ENCODE peak calls at places on chromosomes 16 and 17, in six cellular contexts. M, E, J, F, C and K are unnamed samples.

GRCh38 chr16:16014329-16015224 is 65.2 kb downstream of the ABCC1 start:
- DNase-seq in C (no peak), F (no peak), M (no peak), J (peak), E (no peak), K (no peak)

GRCh38 chr17:10618202-10618635 is 38.9 kb downstream of the MYH3 start:
- DNase-seq in F (peak), E (peak), C (no peak), M (peak), J (peak), K (peak)

GRCh38 chr17:29048440-29049360 is 5.8 kb downstream of the PIPOX start:
- DNase-seq in J (no peak), E (no peak), C (no peak), M (no peak), F (no peak), K (no peak)

GRCh38 chr16:66701061-66701460 is 4.5 kb upstream of the CMTM4 start:
- DNase-seq in M (no peak), F (no peak), J (no peak), E (no peak), C (peak), K (no peak)

GRCh38 chr17:72416905-72417304 is 296.1 kb downstream of the SOX9 start:
- DNase-seq in F (no peak), M (no peak), J (no peak), E (no peak), C (no peak), K (no peak)

GRCh38 chr16:66954097-66954659 is 6.9 kb upstream of the CES3 start:
- DNase-seq in E (peak), C (no peak), M (peak), F (peak), J (peak), K (peak)

GRCh38 chr17:78001612-78002011 is 43.1 kb downstream of the TNRC6C start:
- DNase-seq in C (no peak), J (no peak), F (no peak), M (no peak), E (no peak), K (no peak)

GRCh38 chr16:28181557-28181914 is 30.2 kb downstream of the XPO6 start:
- DNase-seq in C (no peak), F (peak), M (no peak), J (peak), E (no peak), K (peak)

GRCh38 chr17:16464641-16465312 is 27.2 kb downstream of the LRRC75A start:
- DNase-seq in C (no peak), F (no peak), E (no peak), M (no peak), J (no peak), K (no peak)

GRCh38 chr17:80471922-80472321 is 4.5 kb downstream of the NPTX1 start:
- DNase-seq in E (no peak), F (no peak), M (no peak), J (no peak), C (no peak), K (no peak)

GRCh38 chr16:56912746-56913703 is 18.9 kb upstream of the HERPUD1 start:
- DNase-seq in J (peak), E (no peak), F (peak), M (no peak), C (no peak), K (no peak)

GRCh38 chr17:1733047-1733357 is 8.5 kb downstream of the WDR81 start:
- DNase-seq in F (no peak), C (no peak), E (no peak), M (no peak), J (no peak), K (no peak)

GRCh38 chr17:7932483-7932891 is 481 bp downstream of the CNTROB start:
- DNase-seq in F (peak), J (peak), E (peak), M (no peak), C (no peak), K (no peak)

GRCh38 chr17:82889496-82890338 is 49.9 kb upstream of the ZNF750 start:
- DNase-seq in F (peak), E (no peak), C (no peak), M (peak), J (no peak), K (no peak)

GRCh38 chr17:68290268-68290954 is 516 bp downstream of the SLC16A6 start:
- DNase-seq in C (no peak), M (peak), F (no peak), J (no peak), E (no peak), K (no peak)

GRCh38 chr17:75615301-75615700 is 17.9 kb upstream of the SMIM5 start:
- DNase-seq in M (no peak), E (peak), F (no peak), C (no peak), J (no peak), K (no peak)
- TF ChIP-seq CTCF in M (no peak), E (peak), F (no peak), C (no peak), J (no peak), K (no peak)

GRCh38 chr17:57110152-57110542 is 25.1 kb downstream of the AKAP1 start:
- DNase-seq in E (no peak), C (no peak), M (no peak), F (no peak), J (no peak), K (no peak)
- TF ChIP-seq CTCF in E (no peak), C (no peak), M (no peak), F (no peak), J (no peak), K (no peak)

GRCh38 chr17:17701658-17702057 is 20.4 kb downstream of the RAI1 start:
- DNase-seq in C (no peak), M (no peak), J (no peak), F (no peak), E (no peak), K (no peak)
- TF ChIP-seq CTCF in C (no peak), M (no peak), J (peak), F (no peak), E (no peak), K (no peak)

DNA sequence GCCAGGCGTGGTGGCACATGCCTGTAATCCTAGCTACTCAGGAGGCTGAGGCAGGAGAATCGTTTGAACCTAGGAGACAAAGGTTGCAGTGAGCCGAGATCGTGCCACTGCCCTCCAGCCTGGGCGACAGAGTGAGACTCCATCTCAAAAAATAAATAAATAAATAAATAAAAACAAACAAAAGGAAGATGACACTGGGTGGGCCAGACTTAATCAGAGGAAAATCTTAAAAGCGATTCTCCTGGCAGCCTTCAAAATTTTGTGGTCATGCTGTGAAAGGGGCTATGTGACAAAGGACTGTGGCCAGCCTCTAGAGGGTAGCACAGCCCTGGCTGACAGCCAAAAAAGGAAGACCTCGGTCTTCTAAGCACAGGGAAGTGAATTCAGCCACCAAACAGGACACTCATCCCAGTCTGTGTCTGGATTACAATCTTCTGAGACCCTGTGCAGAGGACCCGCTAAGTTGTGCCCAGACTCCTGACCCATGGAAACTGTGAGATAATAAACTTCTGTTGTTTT is 391.1 kb downstream of the CNTNAP4 start:
- DNase-seq in J (no peak), M (no peak), E (peak), C (no peak), F (no peak), K (no peak)
- TF ChIP-seq CTCF in J (no peak), M (peak), E (peak), C (no peak), F (no peak), K (no peak)

GRCh38 chr16:88805887-88806393 is 2.4 kb downstream of the CDT1 start:
- DNase-seq in E (no peak), F (no peak), C (no peak), M (no peak), J (no peak), K (no peak)

GRCh38 chr16:88805340-88805715 is 1.7 kb downstream of the CDT1 start:
- DNase-seq in F (no peak), J (no peak), C (no peak), M (no peak), E (no peak), K (no peak)

GRCh38 chr16:88804173-88804551 is 573 bp downstream of the CDT1 start:
- DNase-seq in C (no peak), F (no peak), E (no peak), M (no peak), J (no peak), K (no peak)

GRCh38 chr16:88804552-88805339 is 1.2 kb downstream of the CDT1 start:
- DNase-seq in F (peak), C (no peak), E (peak), J (no peak), M (no peak), K (no peak)

DNA sequence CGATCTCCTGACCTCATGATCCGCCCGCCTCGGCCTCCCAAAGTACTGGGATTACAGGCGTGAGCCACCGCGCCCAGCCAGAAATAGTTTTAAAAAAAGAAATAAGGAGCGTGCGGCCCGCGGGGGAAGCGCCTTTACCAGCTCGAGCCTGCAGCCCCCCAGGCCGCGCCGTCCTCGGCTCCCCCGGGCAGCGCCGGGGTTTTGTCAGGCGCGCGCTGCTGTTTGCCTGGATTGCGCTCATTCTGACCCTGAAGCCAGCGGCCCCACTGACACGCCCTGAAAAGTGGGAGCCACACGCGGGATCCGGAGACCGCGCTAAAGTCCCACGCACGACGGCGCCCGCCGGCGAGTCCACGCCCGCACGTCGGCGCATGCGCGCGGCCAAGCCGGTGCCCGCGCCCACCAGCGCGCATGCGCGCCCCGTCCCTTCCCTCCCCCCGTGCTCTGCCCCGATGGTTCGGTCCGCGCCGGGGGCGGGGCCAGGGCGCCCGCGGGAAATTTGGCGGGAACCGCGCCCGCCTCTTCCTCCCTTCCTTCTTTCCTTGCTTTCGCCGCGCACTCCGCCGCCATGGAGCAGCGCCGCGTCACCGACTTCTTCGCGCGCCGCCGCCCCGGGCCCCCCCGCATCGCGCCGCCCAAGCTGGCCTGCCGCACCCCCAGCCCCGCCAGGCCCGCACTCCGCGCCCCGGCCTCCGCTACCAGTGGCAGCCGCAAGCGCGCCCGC is at the start of gene CDT1:
- DNase-seq in J (peak), F (peak), M (peak), C (peak), E (peak), K (peak)
- TF ChIP-seq CTCF in J (no peak), F (no peak), M (no peak), C (no peak), E (no peak), K (no peak)

DNA sequence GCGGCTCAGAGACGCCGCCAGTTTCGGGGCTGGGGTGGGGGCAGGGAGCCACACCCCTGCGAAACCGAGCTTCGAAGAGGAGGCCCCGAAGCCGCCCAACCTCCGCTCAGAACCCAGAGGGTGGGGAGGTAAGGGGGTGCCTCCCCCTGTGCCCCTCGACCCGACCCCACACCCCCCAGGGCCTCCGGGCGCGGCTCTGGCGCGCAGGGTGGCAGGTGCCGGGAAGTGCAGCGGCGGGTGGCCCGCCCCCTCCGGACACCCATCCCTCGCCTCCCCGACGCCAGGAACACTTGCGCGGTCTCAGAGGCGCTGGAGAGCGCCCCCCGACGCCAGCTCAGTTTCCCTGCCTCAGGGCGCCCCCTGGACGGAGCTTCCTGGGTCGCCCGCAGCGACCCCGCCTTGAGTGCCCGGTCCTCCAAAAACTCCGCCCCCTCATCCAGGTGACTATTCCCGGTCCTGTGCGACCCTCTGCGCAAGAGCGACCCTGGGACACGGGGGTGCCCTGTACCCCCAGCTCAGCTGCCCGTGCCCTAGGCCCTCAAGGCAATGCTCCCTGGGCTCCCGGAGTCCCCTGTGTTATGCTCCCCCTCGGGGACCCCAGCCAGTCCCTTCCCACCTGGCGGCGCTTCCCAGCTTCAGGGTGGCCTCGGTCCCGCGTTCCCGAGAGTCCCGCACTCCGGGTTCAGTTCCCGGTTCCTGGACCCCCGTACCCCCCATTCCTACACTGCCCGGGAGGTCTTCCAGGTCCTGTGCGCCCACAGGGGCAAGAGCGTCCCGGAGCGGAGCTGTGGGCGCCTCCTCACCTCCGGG is 562 bp downstream of the PPL start:
- DNase-seq in C (no peak), M (peak), J (no peak), F (peak), E (peak), K (no peak)
- TF ChIP-seq CTCF in C (peak), M (peak), J (peak), F (peak), E (peak), K (peak)